ENCODE peak calls at places on chromosome 12, in ten cellular contexts. F is GM12865, E is glutamatergic neuron, Q is cardiac muscle cell, D is suprapubic skin, B is tibial artery, I is left lung, Z is IMR-90, G is Calu3, U is lower lobe of right lung. N is an unnamed sample.

GRCh38 chr12:24750263-24750662 is 198.6 kb downstream of the BCAT1 start:
- DNase-seq in F (no peak), E (no peak), Q (no peak), D (no peak), B (no peak), I (no peak), Z (no peak), G (no peak), U (no peak), N (no peak)

GRCh38 chr12:9390761-9391160 is 182.6 kb upstream of the PZP start:
- DNase-seq in F (no peak), E (no peak), Q (no peak), D (no peak), B (no peak), I (no peak), Z (no peak), G (no peak), U (no peak), N (no peak)

GRCh38 chr12:53714004-53714403 is 13.2 kb downstream of the CALCOCO1 start:
- DNase-seq in F (no peak), E (no peak), Q (no peak), D (no peak), B (no peak), I (no peak), Z (no peak), G (no peak), U (no peak), N (no peak)

GRCh38 chr12:66087365-66087943 is 43.1 kb downstream of the LLPH start:
- DNase-seq in F (peak), E (peak), Q (peak), D (no peak), B (peak), I (no peak), Z (peak), G (peak), U (peak), N (no peak)

GRCh38 chr12:124004233-124004875 is 31.3 kb downstream of the ZNF664 start:
- DNase-seq in F (no peak), E (no peak), Q (no peak), D (no peak), B (no peak), I (no peak), Z (peak), G (no peak), U (no peak), N (no peak)

GRCh38 chr12:39839072-39839471 is 219.5 kb upstream of the ABCD2 start:
- DNase-seq in F (no peak), E (no peak), Q (no peak), D (no peak), B (no peak), I (no peak), Z (no peak), G (no peak), U (no peak), N (no peak)

GRCh38 chr12:96907681-96908163 is 665 bp downstream of the NEDD1 start:
- DNase-seq in F (peak), E (no peak), Q (peak), D (no peak), B (no peak), I (no peak), Z (peak), G (peak), U (no peak), N (no peak)

GRCh38 chr12:100991059-100991562 is 196.5 kb downstream of the ANO4 start:
- DNase-seq in F (no peak), E (no peak), Q (no peak), D (no peak), B (no peak), I (no peak), Z (no peak), G (no peak), U (no peak), N (no peak)

GRCh38 chr12:91889970-91890369 is 255.7 kb downstream of the BTG1 start:
- DNase-seq in F (no peak), E (no peak), Q (no peak), D (no peak), B (no peak), I (no peak), Z (no peak), G (no peak), U (no peak), N (no peak)

GRCh38 chr12:2877959-2878732 is 1.1 kb downstream of the RHNO1 start:
- DNase-seq in F (peak), E (no peak), Q (peak), D (no peak), B (peak), I (no peak), Z (peak), G (no peak), U (no peak), N (no peak)

GRCh38 chr12:45775465-45775864 is 46.0 kb downstream of the ARID2 start:
- DNase-seq in F (no peak), E (no peak), Q (no peak), D (no peak), B (no peak), I (no peak), Z (no peak), G (no peak), U (no peak), N (no peak)

GRCh38 chr12:66767454-66768002 is 88.7 kb upstream of the GRIP1 start:
- DNase-seq in F (no peak), E (no peak), Q (no peak), D (no peak), B (no peak), I (no peak), Z (no peak), G (no peak), U (no peak), N (no peak)

GRCh38 chr12:126685636-126686035 is 1581.3 kb upstream of the TMEM132C start:
- DNase-seq in F (no peak), E (no peak), Q (no peak), D (no peak), B (no peak), I (no peak), Z (no peak), G (no peak), U (no peak), N (no peak)

GRCh38 chr12:24230061-24230460 is 280.6 kb upstream of the SOX5 start:
- DNase-seq in F (no peak), E (no peak), Q (no peak), D (no peak), B (no peak), I (no peak), Z (no peak), G (no peak), U (no peak), N (no peak)

GRCh38 chr12:57230381-57231155 is 1.1 kb downstream of the SHMT2 start:
- DNase-seq in F (no peak), E (no peak), Q (no peak), D (no peak), B (no peak), I (no peak), Z (no peak), G (no peak), U (peak), N (no peak)

GRCh38 chr12:108313609-108314331 is 25.3 kb downstream of the CMKLR1 start:
- DNase-seq in F (peak), E (no peak), Q (no peak), D (no peak), B (no peak), I (peak), Z (no peak), G (no peak), U (peak), N (no peak)

GRCh38 chr12:116454950-116455447 is 104.2 kb upstream of the MAP1LC3B2 start:
- DNase-seq in F (no peak), E (no peak), Q (peak), D (no peak), B (no peak), I (no peak), Z (peak), G (no peak), U (no peak), N (no peak)

GRCh38 chr12:25787701-25788100 is 170.8 kb upstream of the RASSF8 start:
- DNase-seq in F (no peak), E (no peak), Q (no peak), D (no peak), B (no peak), I (no peak), Z (no peak), G (no peak), U (no peak), N (no peak)

GRCh38 chr12:130064999-130065398 is 97.3 kb upstream of the FZD10 start:
- DNase-seq in F (no peak), E (no peak), Q (no peak), D (no peak), B (no peak), I (no peak), Z (no peak), G (no peak), U (no peak), N (no peak)

GRCh38 chr12:30023186-30023585 is 239.4 kb upstream of the TMTC1 start:
- DNase-seq in F (no peak), E (no peak), Q (no peak), D (no peak), B (no peak), I (no peak), Z (peak), G (no peak), U (no peak), N (no peak)

GRCh38 chr12:49264466-49264872 is 413 bp upstream of the TUBA1C start:
- DNase-seq in F (no peak), E (peak), Q (peak), D (no peak), B (no peak), I (no peak), Z (no peak), G (no peak), U (no peak), N (no peak)

GRCh38 chr12:2239376-2240010 is 186.7 kb downstream of the CACNA1C start:
- DNase-seq in F (no peak), E (peak), Q (peak), D (no peak), B (peak), I (no peak), Z (peak), G (no peak), U (no peak), N (no peak)

GRCh38 chr12:10634427-10634826 is 21.0 kb upstream of the MAGOHB start:
- DNase-seq in F (no peak), E (no peak), Q (peak), D (no peak), B (no peak), I (no peak), Z (peak), G (no peak), U (no peak), N (no peak)

GRCh38 chr12:24201258-24201970 is 251.9 kb upstream of the SOX5 start:
- DNase-seq in F (peak), E (no peak), Q (no peak), D (no peak), B (no peak), I (no peak), Z (no peak), G (peak), U (no peak), N (no peak)

GRCh38 chr12:54052745-54053624 is 650 bp upstream of the HOXC4 start:
- DNase-seq in F (peak), E (no peak), Q (no peak), D (no peak), B (no peak), I (no peak), Z (no peak), G (no peak), U (no peak), N (no peak)

GRCh38 chr12:552466-552865 is 92.7 kb downstream of the B4GALNT3 start:
- DNase-seq in F (no peak), E (no peak), Q (no peak), D (no peak), B (no peak), I (no peak), Z (no peak), G (no peak), U (no peak), N (peak)

GRCh38 chr12:43112101-43112661 is 439.8 kb downstream of the ADAMTS20 start:
- DNase-seq in F (no peak), E (no peak), Q (peak), D (no peak), B (no peak), I (no peak), Z (no peak), G (no peak), U (no peak), N (no peak)

GRCh38 chr12:43114316-43114715 is 437.7 kb downstream of the ADAMTS20 start:
- DNase-seq in F (no peak), E (no peak), Q (no peak), D (no peak), B (no peak), I (no peak), Z (no peak), G (no peak), U (no peak), N (no peak)

GRCh38 chr12:43111608-43112007 is 440.4 kb downstream of the ADAMTS20 start:
- DNase-seq in F (no peak), E (no peak), Q (peak), D (no peak), B (no peak), I (no peak), Z (peak), G (no peak), U (no peak), N (no peak)

GRCh38 chr12:43113616-43114015 is 438.4 kb downstream of the ADAMTS20 start:
- DNase-seq in F (no peak), E (no peak), Q (no peak), D (no peak), B (no peak), I (no peak), Z (no peak), G (no peak), U (no peak), N (no peak)

GRCh38 chr12:43113153-43113552 is 438.9 kb downstream of the ADAMTS20 start:
- DNase-seq in F (no peak), E (no peak), Q (peak), D (no peak), B (no peak), I (no peak), Z (no peak), G (no peak), U (no peak), N (no peak)
- TF ChIP-seq CTCF in F (no peak), E (no peak), Q (peak), D (no peak), B (no peak), I (no peak), Z (no peak), G (no peak), U (no peak), N (no peak)

GRCh38 chr12:122028601-122029560 is 7.2 kb downstream of the BCL7A start:
- DNase-seq in F (peak), E (no peak), Q (no peak), D (no peak), B (no peak), I (no peak), Z (no peak), G (no peak), U (no peak), N (no peak)

GRCh38 chr12:122029620-122030426 is 8.1 kb downstream of the BCL7A start:
- DNase-seq in F (peak), E (no peak), Q (no peak), D (no peak), B (no peak), I (no peak), Z (no peak), G (no peak), U (no peak), N (no peak)

GRCh38 chr12:122030427-122030825 is 8.7 kb downstream of the BCL7A start:
- DNase-seq in F (no peak), E (no peak), Q (no peak), D (no peak), B (no peak), I (no peak), Z (no peak), G (peak), U (no peak), N (no peak)

GRCh38 chr12:122026706-122027328 is 5.1 kb downstream of the BCL7A start:
- DNase-seq in F (no peak), E (no peak), Q (no peak), D (no peak), B (no peak), I (no peak), Z (no peak), G (no peak), U (no peak), N (no peak)

DNA sequence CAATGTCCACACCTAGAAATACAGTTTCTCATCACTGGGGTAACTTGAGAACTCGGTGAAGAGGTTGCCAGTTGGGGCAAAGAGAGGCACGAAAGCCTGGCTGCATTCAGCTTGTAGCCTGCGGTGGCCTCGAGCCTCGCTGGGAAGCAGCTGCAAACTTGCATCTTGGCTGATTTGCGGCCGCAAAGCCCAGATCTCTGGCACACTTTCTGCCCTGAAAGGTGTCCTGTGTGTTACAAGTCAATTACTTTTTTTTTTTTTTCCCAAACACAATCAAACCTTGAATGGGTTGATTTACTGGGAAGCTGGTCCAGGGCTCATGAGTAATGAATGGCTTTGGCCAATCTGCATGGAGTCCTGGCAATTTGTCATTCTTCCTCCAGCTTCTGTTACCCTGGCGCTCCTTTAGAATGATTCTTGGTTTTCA is 6.5 kb downstream of the BCL7A start:
- DNase-seq in F (no peak), E (no peak), Q (no peak), D (no peak), B (no peak), I (no peak), Z (no peak), G (no peak), U (no peak), N (no peak)
- TF ChIP-seq CTCF in F (no peak), E (no peak), Q (no peak), D (no peak), B (no peak), I (no peak), Z (no peak), G (no peak), U (no peak), N (no peak)

GRCh38 chr12:98645572-98646067 is 530 bp downstream of the APAF1 start:
- DNase-seq in F (no peak), E (no peak), Q (no peak), D (no peak), B (no peak), I (no peak), Z (no peak), G (peak), U (no peak), N (no peak)

GRCh38 chr12:98646165-98646764 is 1.2 kb downstream of the APAF1 start:
- DNase-seq in F (peak), E (no peak), Q (peak), D (no peak), B (no peak), I (no peak), Z (peak), G (no peak), U (no peak), N (no peak)

GRCh38 chr12:98639526-98639925 is 5.1 kb downstream of the IKBIP start:
- DNase-seq in F (no peak), E (no peak), Q (no peak), D (no peak), B (no peak), I (no peak), Z (no peak), G (no peak), U (no peak), N (no peak)

GRCh38 chr12:98644433-98644711 is 216 bp downstream of the IKBIP start:
- DNase-seq in F (no peak), E (peak), Q (no peak), D (no peak), B (no peak), I (no peak), Z (no peak), G (no peak), U (no peak), N (no peak)

DNA sequence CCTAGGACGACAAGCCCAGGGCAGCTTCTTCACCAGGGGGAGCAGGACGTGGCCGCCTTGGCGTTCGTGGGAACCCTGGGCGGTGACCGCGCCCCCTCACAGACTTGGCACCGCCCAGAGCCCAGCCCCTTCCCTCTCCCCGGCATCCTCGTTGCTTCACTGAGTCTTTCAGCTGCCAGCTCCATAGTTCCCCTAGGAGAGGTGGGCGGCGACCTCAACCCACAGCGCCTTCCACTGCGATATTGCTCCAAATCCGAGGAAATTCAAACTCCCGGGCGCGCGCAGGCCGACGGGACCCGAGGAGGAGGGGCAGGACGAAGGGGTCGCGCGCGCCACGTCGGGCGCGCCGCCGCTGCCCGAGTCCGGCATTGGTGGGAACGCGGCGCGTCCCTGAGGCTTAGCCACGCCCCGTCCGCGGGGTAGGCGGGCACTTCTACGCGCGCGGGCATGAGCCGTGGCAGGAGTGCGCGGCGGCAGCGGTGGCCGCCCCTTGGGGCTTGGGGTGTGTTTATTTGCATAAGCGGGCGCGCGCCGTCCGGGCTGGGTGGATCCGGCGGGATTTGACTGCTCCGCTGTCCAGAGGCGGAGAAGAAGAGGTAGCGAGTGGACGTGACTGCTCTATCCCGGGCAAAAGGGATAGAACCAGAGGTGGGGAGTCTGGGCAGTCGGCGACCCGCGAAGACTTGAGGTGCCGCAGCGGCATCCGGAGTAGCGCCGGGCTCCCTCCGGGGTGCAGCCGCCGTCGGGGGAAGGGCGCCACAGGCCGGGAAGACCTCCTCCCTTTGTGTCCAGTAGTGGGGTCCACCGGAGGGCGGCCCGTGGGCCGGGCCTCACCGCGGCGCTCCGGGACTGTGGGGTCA is at the start of the genes APAF1 and IKBIP:
- DNase-seq in F (peak), E (peak), Q (peak), D (peak), B (peak), I (peak), Z (peak), G (peak), U (peak), N (peak)
- TF ChIP-seq CTCF in F (no peak), E (no peak), Q (no peak), D (no peak), B (no peak), I (no peak), Z (no peak), G (no peak), U (no peak), N (peak)

GRCh38 chr12:31687101-31687527 is 27.6 kb downstream of the ETFBKMT start:
- DNase-seq in F (peak), E (no peak), Q (no peak), D (no peak), B (no peak), I (peak), Z (no peak), G (no peak), U (peak), N (no peak)

GRCh38 chr12:31685801-31686200 is 26.3 kb downstream of the ETFBKMT start:
- DNase-seq in F (no peak), E (no peak), Q (no peak), D (no peak), B (no peak), I (no peak), Z (no peak), G (no peak), U (no peak), N (no peak)

DNA sequence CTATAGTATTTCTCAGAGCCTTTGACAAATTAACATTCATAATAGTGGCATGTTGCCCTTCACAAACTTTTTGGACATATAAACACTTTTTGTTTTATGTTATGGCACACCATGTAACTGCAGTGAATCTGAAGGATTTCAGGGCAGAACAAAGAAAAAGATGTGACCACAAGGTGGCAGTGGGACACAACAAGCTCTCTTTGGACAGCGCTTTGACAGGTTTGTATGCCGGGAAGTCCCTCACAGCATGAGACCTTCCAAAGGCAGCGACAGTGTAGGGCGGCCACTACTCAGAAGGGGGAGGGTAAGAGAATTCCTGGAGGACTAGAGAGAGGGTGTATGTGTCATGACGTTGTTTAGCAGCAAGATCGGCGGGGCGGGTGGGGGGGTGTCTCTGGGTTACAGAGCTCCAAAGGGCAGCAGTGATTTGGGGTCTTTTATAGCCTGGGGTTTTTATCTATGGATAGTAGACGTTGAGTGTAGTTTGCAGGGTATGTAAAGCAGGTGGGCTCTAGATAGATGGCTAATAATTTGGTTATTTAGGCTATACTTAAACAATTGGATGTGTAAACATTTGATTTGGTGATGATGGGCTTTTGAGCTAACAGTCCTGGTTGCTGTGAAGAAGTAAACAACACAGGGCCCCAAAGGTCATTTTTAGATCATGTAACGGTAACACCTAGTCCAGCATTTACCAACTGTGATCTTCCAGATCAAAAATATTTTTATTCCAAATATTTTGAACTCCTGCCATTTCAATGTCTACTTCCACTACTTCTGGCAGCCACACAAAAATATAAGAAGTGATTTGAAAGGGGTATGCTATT is 22.9 kb downstream of the ETFBKMT start:
- DNase-seq in F (peak), E (peak), Q (peak), D (no peak), B (no peak), I (peak), Z (peak), G (peak), U (peak), N (no peak)
- TF ChIP-seq CTCF in F (peak), E (peak), Q (peak), D (peak), B (peak), I (peak), Z (peak), G (peak), U (peak), N (peak)

GRCh38 chr12:107014050-107014449 is 27.1 kb upstream of the MTERF2 start:
- DNase-seq in F (peak), E (no peak), Q (no peak), D (no peak), B (no peak), I (no peak), Z (no peak), G (peak), U (no peak), N (no peak)
- TF ChIP-seq CTCF in F (no peak), E (no peak), Q (peak), D (no peak), B (no peak), I (peak), Z (no peak), G (peak), U (no peak), N (no peak)